ENCODE peak calls at places on chromosomes 5 and 9, in four cellular contexts. E, H, Y and K are unnamed samples.

GRCh38 chr9:132552041-132552440 is 30.4 kb upstream of the BARHL1 start:
- DNase-seq in E (no peak), H (no peak), Y (no peak), K (no peak)

GRCh38 chr5:4447657-4448056 is 692.5 kb upstream of the ADAMTS16 start:
- DNase-seq in E (no peak), H (no peak), Y (no peak), K (no peak)

GRCh38 chr5:68418230-68418629 is 202.7 kb downstream of the PIK3R1 start:
- DNase-seq in E (no peak), H (no peak), Y (no peak), K (no peak)

GRCh38 chr5:151134228-151134627 is 23.4 kb downstream of the ANXA6 start:
- DNase-seq in E (no peak), H (no peak), Y (no peak), K (no peak)

GRCh38 chr5:68484307-68485068 is 268.9 kb downstream of the PIK3R1 start:
- DNase-seq in E (no peak), H (no peak), Y (no peak), K (no peak)

GRCh38 chr9:74025402-74025894 is 471.7 kb upstream of the RORB start:
- DNase-seq in E (no peak), H (peak; percentile 27), Y (no peak), K (peak; percentile 29)

GRCh38 chr9:127574089-127574921 is 37.8 kb upstream of the STXBP1 start:
- DNase-seq in E (peak; percentile 73), H (peak; percentile 93), Y (no peak), K (peak; percentile 83)

GRCh38 chr9:113614843-113615648 is 151.5 kb downstream of the RGS3 start:
- DNase-seq in E (no peak), H (no peak), Y (peak; percentile 73), K (no peak)

GRCh38 chr5:16736158-16736994 is 119.6 kb upstream of the RETREG1 start:
- DNase-seq in E (peak; percentile 71), H (peak; percentile 83), Y (no peak), K (peak; percentile 62)

GRCh38 chr5:135883441-135883840 is 12.2 kb downstream of the IL9 start:
- DNase-seq in E (no peak), H (no peak), Y (no peak), K (no peak)

GRCh38 chr5:34876275-34876674 is 37.3 kb downstream of the TTC23L start:
- DNase-seq in E (no peak), H (no peak), Y (no peak), K (no peak)

GRCh38 chr9:86721843-86722705 is 225.2 kb downstream of the GAS1 start:
- DNase-seq in E (no peak), H (peak; percentile 77), Y (peak; percentile 59), K (peak; percentile 81)

GRCh38 chr5:115423051-115423450 is 121.5 kb downstream of the FEM1C start:
- DNase-seq in E (no peak), H (peak; percentile 66), Y (no peak), K (peak; percentile 64)

GRCh38 chr5:73189816-73190451 is 16.9 kb downstream of the TMEM174 start:
- DNase-seq in E (no peak), H (no peak), Y (no peak), K (peak; percentile 19)

GRCh38 chr9:106675780-106676179 is 187.2 kb upstream of the ZNF462 start:
- DNase-seq in E (no peak), H (peak; percentile 74), Y (peak; percentile 82), K (no peak)

GRCh38 chr5:27450607-27451006 is 412.2 kb upstream of the CDH9 start:
- DNase-seq in E (no peak), H (peak; percentile 65), Y (no peak), K (no peak)

GRCh38 chr5:167764650-167765289 is 526.7 kb upstream of the WWC1 start:
- DNase-seq in E (no peak), H (no peak), Y (no peak), K (no peak)

GRCh38 chr9:70480405-70480980 is 66.0 kb upstream of the KLF9 start:
- DNase-seq in E (peak; percentile 87), H (peak; percentile 14), Y (peak; percentile 95), K (no peak)

GRCh38 chr5:95526871-95527270 is 27.9 kb downstream of the SKIC3 start:
- DNase-seq in E (no peak), H (no peak), Y (no peak), K (no peak)

GRCh38 chr9:38673399-38673798 is 46.5 kb downstream of the FAM240B start:
- DNase-seq in E (no peak), H (no peak), Y (no peak), K (no peak)

GRCh38 chr5:73201547-73202513 is 28.8 kb downstream of the TMEM174 start:
- DNase-seq in E (peak; percentile 86), H (peak; percentile 85), Y (peak; percentile 69), K (peak; percentile 94)

GRCh38 chr9:4927043-4927471 is 58.0 kb upstream of the JAK2 start:
- DNase-seq in E (no peak), H (no peak), Y (no peak), K (no peak)

GRCh38 chr5:27377626-27378025 is 339.2 kb upstream of the CDH9 start:
- DNase-seq in E (no peak), H (no peak), Y (no peak), K (no peak)

GRCh38 chr9:93473411-93473810 is 20.0 kb upstream of the FAM120AOS start:
- DNase-seq in E (no peak), H (peak; percentile 84), Y (no peak), K (peak; percentile 47)

GRCh38 chr5:134590992-134591659 is 41.5 kb downstream of the SAR1B start:
- DNase-seq in E (no peak), H (peak; percentile 86), Y (no peak), K (no peak)

GRCh38 chr5:142433526-142434321 is 108.9 kb upstream of the SPRY4 start:
- DNase-seq in E (no peak), H (no peak), Y (no peak), K (no peak)
- H3K27ac ChIP-seq in E (peak overlapping the region; percentile 2), H (no peak overlapping the region), Y (peak overlapping the region; percentile 53), K (no peak overlapping the region)

GRCh38 chr9:79633558-79633957 is 61.8 kb downstream of the TLE4 start:
- DNase-seq in E (no peak), H (no peak), Y (no peak), K (no peak)
- TF ChIP-seq CTCF in E (no peak), H (no peak), Y (no peak), K (no peak)

GRCh38 chr9:137311171-137311970 is 9.3 kb upstream of the NRARP start:
- DNase-seq in E (peak; percentile 64), H (peak; percentile 84), Y (no peak), K (peak; percentile 99)
- H3K27ac ChIP-seq in E (no peak overlapping the region), H (peak overlapping the region; percentile 97), Y (peak overlapping the region; percentile 42), K (peak overlapping the region; percentile 64)

DNA sequence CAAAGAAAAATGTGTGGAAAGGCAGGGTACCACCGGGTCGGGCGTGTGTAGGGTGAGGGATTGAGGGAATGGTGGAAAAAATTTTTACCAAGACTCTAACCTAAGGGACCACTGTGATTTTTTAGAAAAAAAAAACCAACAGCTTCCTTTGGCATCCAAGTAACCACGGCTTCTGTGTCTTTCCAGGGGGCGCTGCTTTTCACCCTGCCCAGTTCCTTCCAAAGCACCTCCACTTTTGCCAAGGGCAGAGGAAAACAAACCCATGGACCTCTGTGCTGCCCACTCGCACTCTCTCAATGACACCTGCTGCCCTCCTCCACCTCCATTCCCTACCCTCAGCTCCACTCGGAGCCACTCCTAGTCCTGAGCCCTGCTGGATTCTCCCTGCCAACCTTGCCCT is 381.0 kb downstream of the ENC1 start:
- DNase-seq in E (no peak), H (no peak), Y (no peak), K (no peak)
- TF ChIP-seq CTCF in E (no peak), H (no peak), Y (no peak), K (no peak)

GRCh38 chr5:138492552-138493045 is 27.3 kb downstream of the EGR1 start:
- DNase-seq in E (no peak), H (no peak), Y (no peak), K (no peak)
- H3K27ac ChIP-seq in E (peak overlapping the region; percentile 53), H (no peak overlapping the region), Y (peak overlapping the region; percentile 73), K (peak overlapping the region; percentile 82)

DNA sequence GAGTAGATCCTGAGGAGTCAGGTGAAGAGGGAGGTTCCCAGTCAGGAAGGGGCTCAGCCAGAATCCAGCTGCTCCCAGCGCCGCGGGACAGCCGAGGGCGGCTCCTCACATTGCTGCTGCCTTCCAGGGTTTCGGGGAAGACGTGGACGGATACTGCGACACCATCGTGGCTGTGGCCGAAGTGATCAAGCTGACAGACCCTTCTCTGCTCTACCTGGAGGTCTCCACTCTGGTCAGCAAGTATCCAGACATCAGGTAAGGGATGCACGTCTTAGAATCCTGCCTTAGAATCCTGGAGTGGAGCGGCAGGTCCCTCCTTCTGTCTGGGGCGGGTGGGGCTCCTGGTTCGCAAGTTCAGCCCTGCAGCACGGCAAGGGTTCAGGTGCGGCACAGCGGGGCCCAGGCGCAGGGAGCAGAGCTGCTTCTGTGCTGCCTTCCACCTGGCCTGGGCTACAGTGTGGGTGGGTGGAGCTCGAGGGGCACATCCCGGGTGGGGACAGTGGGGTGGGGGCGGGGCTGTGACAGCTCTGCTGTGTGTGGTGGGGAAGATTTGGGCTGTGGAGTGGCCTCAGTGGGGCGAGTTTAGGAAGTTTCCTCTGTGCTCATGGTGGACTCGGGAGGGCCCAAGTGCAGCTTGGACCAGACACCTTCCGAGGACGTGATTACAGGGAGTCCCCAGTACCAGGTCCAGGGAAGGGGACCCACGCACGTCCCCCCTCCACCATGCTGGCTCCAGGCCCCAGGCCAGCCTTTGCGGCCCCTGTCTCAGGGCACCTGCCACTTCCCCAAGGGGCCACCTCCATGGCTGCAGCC is 22.8 kb downstream of the EXOC3 start:
- DNase-seq in E (no peak), H (no peak), Y (no peak), K (no peak)
- TF ChIP-seq CTCF in E (no peak), H (no peak), Y (no peak), K (no peak)

GRCh38 chr5:124661317-124662141 is 84.9 kb downstream of the ZNF608 start:
- DNase-seq in E (no peak), H (peak; percentile 67), Y (no peak), K (peak; percentile 68)

GRCh38 chr5:124660229-124661093 is 86.0 kb downstream of the ZNF608 start:
- DNase-seq in E (no peak), H (peak; percentile 67), Y (no peak), K (peak; percentile 58)

GRCh38 chr5:124663101-124663506 is 83.3 kb downstream of the ZNF608 start:
- DNase-seq in E (no peak), H (no peak), Y (no peak), K (no peak)

GRCh38 chr5:124664287-124664686 is 82.2 kb downstream of the ZNF608 start:
- DNase-seq in E (no peak), H (no peak), Y (no peak), K (no peak)

DNA sequence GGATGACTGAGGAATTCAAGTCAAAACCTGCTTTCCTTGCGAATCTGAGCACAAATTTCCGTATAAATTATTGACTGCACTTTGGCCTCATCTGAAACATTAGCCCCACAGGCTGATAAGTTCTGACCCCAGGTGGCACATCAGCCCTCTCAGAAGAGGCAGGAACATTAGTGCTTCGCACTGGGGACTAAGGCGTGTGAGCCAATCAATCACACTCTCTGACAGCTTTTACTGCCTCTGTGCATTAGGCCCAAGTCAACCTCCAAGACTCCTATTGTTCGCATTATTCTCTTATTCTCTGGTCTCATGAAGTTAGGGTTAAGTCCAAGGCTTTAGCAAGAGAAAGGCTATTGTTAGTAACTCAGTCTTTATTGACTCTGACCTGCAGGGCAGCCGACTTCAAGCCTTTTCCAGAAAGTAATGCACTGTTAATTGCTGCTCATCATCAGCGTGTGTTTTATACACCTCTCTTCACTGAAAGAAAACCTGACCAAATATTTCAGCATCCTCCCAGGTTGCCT is 84.1 kb downstream of the ZNF608 start:
- DNase-seq in E (no peak), H (no peak), Y (no peak), K (no peak)
- H3K27ac ChIP-seq in E (peak overlapping the region; percentile 67), H (no peak overlapping the region), Y (no peak overlapping the region), K (peak overlapping the region; percentile 74)